ENCODE peak calls at places on chromosomes 5 and 9, in four cellular contexts. W is tibial artery, K is body of pancreas, Z is upper lobe of left lung. M is an unnamed sample.

GRCh38 chr5:147918101-147918500 is 11.8 kb upstream of the C5orf46 start:
- DNase-seq in W (no peak), K (no peak), Z (no peak), M (no peak)

GRCh38 chr5:43245724-43246385 is 53.8 kb downstream of the NIM1K start:
- DNase-seq in W (no peak), K (no peak), Z (no peak), M (no peak)

GRCh38 chr5:158886086-158886485 is 213.6 kb downstream of the EBF1 start:
- DNase-seq in W (no peak), K (no peak), Z (no peak), M (no peak)

GRCh38 chr5:152359169-152359568 is 45.9 kb downstream of the NMUR2 start:
- DNase-seq in W (no peak), K (no peak), Z (no peak), M (no peak)

GRCh38 chr5:177256296-177256695 is 47.2 kb downstream of the RAB24 start:
- DNase-seq in W (no peak), K (peak; percentile 27), Z (peak; percentile 62), M (no peak)

GRCh38 chr5:31106742-31107546 is 86.5 kb upstream of the CDH6 start:
- DNase-seq in W (no peak), K (no peak), Z (no peak), M (no peak)

GRCh38 chr9:38141751-38142150 is 72.7 kb upstream of the SHB start:
- DNase-seq in W (no peak), K (no peak), Z (no peak), M (no peak)

GRCh38 chr5:136042665-136043121 is 13.9 kb downstream of the TGFBI start:
- DNase-seq in W (no peak), K (no peak), Z (no peak), M (no peak)

GRCh38 chr9:108057421-108058136 is 568.0 kb upstream of the KLF4 start:
- DNase-seq in W (no peak), K (peak; percentile 33), Z (peak; percentile 32), M (peak; percentile 54)

GRCh38 chr5:72300590-72301339 is 19.3 kb downstream of the MRPS27 start:
- DNase-seq in W (no peak), K (no peak), Z (no peak), M (no peak)

GRCh38 chr5:131068893-131069643 is 96.0 kb downstream of the HINT1 start:
- DNase-seq in W (no peak), K (no peak), Z (no peak), M (no peak)

GRCh38 chr9:86239053-86239770 is 20.2 kb downstream of the C9orf153 start:
- DNase-seq in W (no peak), K (no peak), Z (no peak), M (no peak)

GRCh38 chr5:40365357-40366330 is 314.1 kb upstream of the PTGER4 start:
- DNase-seq in W (no peak), K (no peak), Z (no peak), M (no peak)

GRCh38 chr5:79243224-79243623 is 7.3 kb downstream of the JMY start:
- DNase-seq in W (no peak), K (no peak), Z (no peak), M (no peak)

GRCh38 chr5:138536665-138537315 is 6.2 kb downstream of the ETF1 start:
- DNase-seq in W (no peak), K (no peak), Z (no peak), M (no peak)

GRCh38 chr9:135387976-135388375 is 91.6 kb upstream of the PPP1R26 start:
- DNase-seq in W (no peak), K (no peak), Z (no peak), M (no peak)
- H3K9me3 ChIP-seq in W (no peaks in the 10 kb centered on the region), K (no peaks in the 10 kb centered on the region), Z (no peaks in the 10 kb centered on the region), M (no peaks in the 10 kb centered on the region)

DNA sequence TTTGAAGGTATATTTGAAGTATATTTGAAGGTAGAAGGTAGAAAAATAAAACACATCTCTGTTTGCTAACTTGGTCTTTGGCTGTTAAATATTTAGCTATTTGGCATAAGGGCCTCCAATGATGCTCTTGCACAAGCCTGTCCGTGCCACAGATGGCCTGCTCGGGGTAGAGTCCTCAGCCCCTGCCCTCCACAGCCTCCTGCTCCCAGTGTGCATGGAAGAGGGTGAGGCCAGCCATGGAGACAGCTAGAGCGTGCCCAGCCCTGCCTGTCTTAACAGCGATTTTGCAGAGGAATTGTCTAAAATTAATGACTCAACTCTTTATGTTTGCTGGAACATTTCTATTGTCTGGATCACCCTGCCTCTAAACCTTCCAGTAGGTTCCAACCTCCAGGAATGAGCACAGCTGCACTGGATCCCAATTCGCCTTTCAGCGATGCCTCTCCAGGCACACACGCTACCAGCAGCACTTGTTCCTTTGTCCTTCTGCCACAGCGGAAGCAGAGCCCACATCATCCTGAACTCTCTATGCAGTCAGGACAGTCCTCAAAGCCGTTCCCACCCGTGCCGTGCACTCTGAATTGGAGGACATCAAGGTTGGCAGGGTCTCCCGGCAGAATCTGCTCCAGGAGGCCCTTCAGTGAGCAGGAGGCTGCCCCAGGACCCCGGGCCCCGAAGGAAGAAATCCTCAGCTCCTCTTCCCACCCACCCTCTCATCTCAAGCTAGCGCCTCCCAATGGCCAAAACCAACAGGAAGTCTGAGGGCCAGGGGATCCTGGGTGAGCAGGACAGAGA is 254.0 kb upstream of the IRX1 start:
- DNase-seq in W (peak; percentile 56), K (no peak), Z (no peak), M (no peak)
- H3K9me3 ChIP-seq in W (no peaks in the 10 kb centered on the region), K (no peaks in the 10 kb centered on the region), Z (no peaks in the 10 kb centered on the region), M (no peaks in the 10 kb centered on the region)

DNA sequence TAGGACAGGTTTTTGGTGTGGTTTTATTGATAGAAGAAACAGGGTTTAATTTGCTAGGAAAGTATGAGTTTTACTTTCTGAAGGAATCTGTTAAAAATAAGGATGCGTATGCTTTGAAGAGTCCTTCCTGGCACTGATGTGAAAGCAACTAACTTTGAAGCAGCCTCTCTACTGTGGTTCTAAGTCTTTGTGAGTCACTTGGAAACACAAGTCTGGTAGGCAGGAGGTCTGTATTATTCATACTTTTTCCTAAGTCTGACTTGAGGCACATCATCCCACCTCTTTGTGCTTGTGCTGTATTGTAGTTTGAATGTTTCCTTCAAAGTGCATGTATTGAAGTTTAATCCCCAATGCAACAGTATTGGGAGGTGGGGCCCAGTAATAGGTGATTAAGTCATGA is 129.0 kb downstream of the TAF11L14 start:
- DNase-seq in W (no peak), K (no peak), Z (no peak), M (no peak)
- H3K9me3 ChIP-seq in W (no peaks in the 10 kb centered on the region), K (no peaks in the 10 kb centered on the region), Z (no peaks in the 10 kb centered on the region), M (no peaks in the 10 kb centered on the region)

GRCh38 chr9:92980085-92980745 is 32.9 kb downstream of the FGD3 start:
- DNase-seq in W (no peak), K (no peak), Z (no peak), M (no peak)
- H3K9me3 ChIP-seq in W (no peaks in the 10 kb centered on the region), K (no peaks in the 10 kb centered on the region), Z (no peaks in the 10 kb centered on the region), M (no peaks in the 10 kb centered on the region)

DNA sequence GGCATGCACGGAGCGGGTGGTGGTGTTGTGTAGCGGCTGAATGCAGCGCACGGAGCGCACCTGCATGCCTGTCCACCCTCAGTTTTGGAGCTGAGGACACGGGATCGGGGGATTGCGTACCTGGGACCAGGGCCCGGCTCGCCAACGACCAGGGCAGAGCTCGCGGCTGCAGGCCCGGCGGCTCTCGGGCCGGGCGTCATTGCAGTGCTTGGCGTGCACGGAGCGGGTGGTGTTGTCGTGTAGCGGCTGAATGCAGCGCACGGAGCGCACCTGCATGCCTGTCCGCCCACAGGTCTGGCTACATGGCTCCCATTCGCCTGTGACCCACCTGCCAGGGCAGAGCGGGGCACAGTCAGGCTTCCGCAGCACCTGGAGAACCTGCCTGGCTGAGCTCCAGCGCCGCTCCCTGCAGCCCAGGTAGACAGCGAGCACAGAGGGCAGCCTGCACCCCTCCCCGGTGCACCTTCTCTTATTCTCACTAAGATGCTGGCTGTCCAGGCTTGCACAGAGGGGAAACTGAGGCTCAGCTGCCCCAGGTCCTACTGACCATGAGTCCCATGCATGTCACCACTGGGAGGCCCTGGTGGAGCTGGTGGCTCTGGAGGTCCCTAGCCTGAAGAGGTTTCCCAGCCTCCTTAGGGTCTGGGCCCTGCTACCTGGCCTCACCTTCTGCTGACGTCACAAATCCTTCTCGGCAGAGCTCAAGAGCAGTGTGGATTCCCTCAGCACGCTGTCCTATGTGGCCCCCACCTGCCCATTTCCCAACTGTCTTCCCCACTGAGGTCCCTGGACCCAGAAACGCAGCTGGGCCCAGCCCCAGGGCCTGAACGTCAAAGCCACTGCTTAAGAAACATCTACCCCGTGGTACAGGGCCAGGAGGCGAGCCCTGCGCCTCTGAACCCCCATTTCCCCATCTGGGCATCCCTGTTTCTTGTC is 64.9 kb downstream of the ZNF354C start:
- DNase-seq in W (peak; percentile 60), K (no peak), Z (no peak), M (no peak)
- H3K9me3 ChIP-seq in W (peaks cover 11% of the 10 kb centered on the region), K (no peaks in the 10 kb centered on the region), Z (peaks cover 17% of the 10 kb centered on the region), M (no peaks in the 10 kb centered on the region)

DNA sequence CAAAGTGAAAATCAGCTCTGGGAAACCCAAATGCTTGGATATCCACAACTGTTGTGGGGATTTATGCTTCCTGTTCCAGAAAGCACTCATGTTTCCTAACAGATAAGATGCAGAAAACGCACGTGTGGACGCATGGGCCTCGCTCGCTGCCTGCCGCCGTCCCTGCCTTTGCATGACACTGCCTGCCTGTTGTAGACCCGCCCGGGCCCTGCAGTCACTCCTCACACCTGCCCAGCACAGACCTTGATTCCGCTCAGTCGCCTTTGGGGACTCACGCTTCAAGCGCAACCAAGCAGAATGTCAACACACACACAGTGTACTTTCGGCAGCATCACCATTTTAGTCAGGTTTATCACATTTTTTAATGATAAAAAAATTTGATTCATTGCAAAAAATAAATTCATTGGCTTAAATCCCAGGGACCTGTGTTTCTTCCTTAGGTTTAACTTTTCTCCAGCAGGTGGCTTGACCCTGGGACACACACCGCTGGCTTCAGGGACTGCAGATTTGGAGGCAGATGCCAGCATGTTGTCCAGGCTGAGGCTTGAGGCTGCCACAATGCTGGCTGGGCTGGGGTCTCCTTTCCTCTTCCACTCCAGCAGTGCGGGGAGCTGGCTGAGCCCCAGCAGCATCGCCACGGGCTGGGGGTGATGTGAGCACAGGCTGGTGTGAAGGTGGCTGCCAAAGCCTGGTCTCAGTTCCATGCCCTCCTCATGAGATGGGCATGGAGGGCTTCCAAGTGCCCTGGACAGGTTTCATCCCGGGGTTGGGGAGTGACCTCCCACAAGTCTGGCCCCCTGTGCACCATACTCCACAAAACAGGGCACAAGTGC is 416.9 kb upstream of the IRX4 start:
- DNase-seq in W (peak; percentile 54), K (no peak), Z (no peak), M (no peak)
- H3K9me3 ChIP-seq in W (no peaks in the 10 kb centered on the region), K (no peaks in the 10 kb centered on the region), Z (no peaks in the 10 kb centered on the region), M (no peaks in the 10 kb centered on the region)

GRCh38 chr9:129513856-129514496 is 106.9 kb downstream of the C9orf50 start:
- DNase-seq in W (no peak), K (no peak), Z (no peak), M (no peak)
- H3K9me3 ChIP-seq in W (peaks cover 21% of the 10 kb centered on the region), K (no peaks in the 10 kb centered on the region), Z (peaks cover 15% of the 10 kb centered on the region), M (no peaks in the 10 kb centered on the region)

M was measured in colonic mucosa.